ENCODE peak calls at places on chromosomes 2 and 18, in six cellular contexts. V, E, H, J, M and F are unnamed samples.

GRCh38 chr2:239156516-239157265 is 244.1 kb downstream of the HDAC4 start:
- DNase-seq in E (no peak), J (no peak), V (peak), H (no peak), M (no peak), F (peak)

GRCh38 chr2:120736955-120737801 is 1.5 kb downstream of the GLI2 start:
- DNase-seq in E (peak), H (no peak), J (no peak), V (peak), M (peak), F (no peak)

GRCh38 chr2:46650556-46651001 is 171.2 kb downstream of the TMEM247 start:
- DNase-seq in M (peak), E (peak), H (peak), V (peak), J (peak), F (no peak)

GRCh38 chr2:213152065-213152794 is 818 bp upstream of the IKZF2 start:
- DNase-seq in V (peak), M (peak), E (peak), H (peak), J (peak), F (peak)

GRCh38 chr2:237692601-237693079 is 65.3 kb downstream of the LRRFIP1 start:
- DNase-seq in M (no peak), V (peak), H (no peak), J (no peak), E (no peak), F (peak)

GRCh38 chr18:7329036-7329435 is 98.1 kb downstream of the LRRC30 start:
- DNase-seq in V (no peak), E (peak), H (no peak), M (no peak), J (no peak), F (no peak)

GRCh38 chr2:29700560-29700959 is 220.8 kb downstream of the ALK start:
- DNase-seq in H (no peak), V (no peak), E (no peak), M (peak), J (no peak), F (no peak)

GRCh38 chr2:222795671-222796357 is 65.0 kb upstream of the ACSL3 start:
- DNase-seq in J (no peak), H (no peak), E (no peak), M (no peak), V (no peak), F (no peak)

GRCh38 chr2:151878655-151879563 is 50.7 kb upstream of the ARL5A start:
- DNase-seq in J (no peak), V (no peak), M (no peak), E (peak), H (no peak), F (no peak)

GRCh38 chr2:202034249-202035088 is 814 bp downstream of the FZD7 start:
- DNase-seq in E (peak), H (peak), J (no peak), M (no peak), V (peak), F (peak)

GRCh38 chr2:155100261-155100660 is 401.8 kb downstream of the KCNJ3 start:
- DNase-seq in E (no peak), H (no peak), J (no peak), M (no peak), V (no peak), F (no peak)

GRCh38 chr18:34709631-34710429 is at the start of gene DTNA:
- DNase-seq in J (no peak), M (peak), E (peak), V (no peak), H (no peak), F (no peak)

GRCh38 chr18:76377359-76377756 is 117.7 kb downstream of the ZNF516 start:
- DNase-seq in E (no peak), V (peak), H (no peak), J (no peak), M (no peak), F (no peak)

GRCh38 chr2:240687045-240687740 is 4.5 kb upstream of the AQP12A start:
- DNase-seq in M (no peak), E (no peak), H (no peak), J (no peak), V (no peak), F (no peak)

GRCh38 chr2:220619525-220620267 is 952.4 kb downstream of the EPHA4 start:
- DNase-seq in H (no peak), V (no peak), M (peak), J (no peak), E (no peak), F (no peak)

GRCh38 chr18:36297419-36298112 is at the start of gene FHOD3:
- DNase-seq in J (no peak), E (peak), H (peak), M (peak), V (peak), F (peak)

GRCh38 chr18:76364282-76365259 is 130.5 kb downstream of the ZNF516 start:
- DNase-seq in V (no peak), M (no peak), J (no peak), E (no peak), H (no peak), F (no peak)

GRCh38 chr2:1744446-1745170 is at the start of gene PXDN:
- DNase-seq in H (no peak), E (peak), V (peak), M (peak), J (no peak), F (no peak)

GRCh38 chr2:217258170-217258569 is 398.3 kb upstream of the TNP1 start:
- DNase-seq in J (no peak), E (no peak), H (no peak), V (no peak), M (no peak), F (no peak)

GRCh38 chr2:239321596-239322413 is 79.0 kb downstream of the HDAC4 start:
- DNase-seq in E (no peak), M (no peak), H (peak), J (no peak), V (no peak), F (no peak)

GRCh38 chr18:12492907-12493306 is 85.2 kb downstream of the PRELID3A start:
- DNase-seq in J (no peak), H (no peak), M (no peak), V (no peak), E (no peak), F (no peak)

GRCh38 chr2:233072838-233073237 is 12.7 kb downstream of the INPP5D start:
- DNase-seq in H (no peak), E (no peak), J (no peak), V (no peak), M (no peak), F (no peak)

GRCh38 chr2:233075966-233076339 is 15.8 kb downstream of the INPP5D start:
- DNase-seq in M (no peak), J (no peak), E (no peak), V (no peak), H (no peak), F (no peak)

GRCh38 chr2:233074106-233074505 is 14.0 kb downstream of the INPP5D start:
- DNase-seq in M (no peak), J (no peak), H (no peak), E (no peak), V (no peak), F (no peak)

GRCh38 chr2:233076749-233077148 is 16.6 kb downstream of the INPP5D start:
- DNase-seq in V (no peak), H (no peak), J (no peak), E (no peak), M (no peak), F (no peak)

DNA sequence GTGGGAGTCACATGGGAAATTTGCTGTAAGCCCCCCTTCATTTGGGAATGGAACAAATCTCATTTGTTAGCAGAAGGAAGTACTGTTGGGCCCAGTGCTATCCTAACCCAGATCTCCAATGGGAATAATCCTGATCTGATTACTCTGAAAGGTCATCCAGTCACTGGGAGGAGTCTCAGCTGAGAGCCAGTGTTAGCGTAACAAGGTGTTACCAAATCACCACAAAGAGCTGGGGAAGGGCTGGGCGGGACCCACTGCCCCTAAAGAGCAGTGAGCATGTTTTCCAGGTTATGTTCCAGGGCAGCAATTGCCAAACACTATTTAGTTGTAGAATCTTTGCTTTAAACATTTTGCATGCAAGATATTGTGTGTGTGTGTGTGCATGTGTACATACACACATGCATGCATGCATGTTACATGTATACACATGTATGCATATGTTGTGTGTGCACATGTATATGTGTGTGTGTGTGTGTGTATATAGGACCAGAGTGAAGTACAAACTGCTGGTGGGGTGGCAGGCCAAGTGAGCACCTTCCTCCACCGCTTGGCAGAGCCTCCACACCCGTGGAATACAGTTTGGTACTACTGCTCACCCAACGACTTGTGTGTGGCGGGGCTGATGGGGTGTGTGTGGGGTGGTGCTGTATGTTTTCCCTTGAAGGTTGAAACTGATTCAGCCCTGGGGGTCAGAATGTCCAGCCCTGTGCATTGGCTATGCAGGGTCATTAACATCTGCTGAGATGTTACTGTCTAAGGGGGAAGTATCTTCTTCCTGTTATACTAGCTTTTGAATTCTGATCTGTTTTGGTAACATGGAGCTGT is 15.2 kb downstream of the INPP5D start:
- DNase-seq in H (no peak), V (no peak), E (no peak), M (no peak), J (no peak), F (no peak)
- H3K27ac ChIP-seq in H (no peak), V (peak), E (no peak), M (no peak), J (no peak), F (peak)

GRCh38 chr2:196606516-196606915 is 33.0 kb upstream of the CCDC150 start:
- DNase-seq in J (no peak), V (no peak), E (no peak), M (no peak), H (no peak), F (no peak)
- H3K27ac ChIP-seq in J (no peak), V (no peak), E (no peak), M (no peak), H (no peak), F (no peak)

GRCh38 chr2:27729198-27729597 is 42.3 kb upstream of the MRPL33 start:
- DNase-seq in V (no peak), M (no peak), H (no peak), J (no peak), E (no peak), F (no peak)

GRCh38 chr2:27729614-27730013 is 41.9 kb upstream of the MRPL33 start:
- DNase-seq in H (no peak), M (no peak), E (no peak), J (no peak), V (no peak), F (no peak)

GRCh38 chr2:27728081-27728858 is 43.2 kb upstream of the MRPL33 start:
- DNase-seq in J (no peak), E (no peak), V (no peak), M (no peak), H (no peak), F (no peak)

GRCh38 chr2:27730249-27730648 is 41.3 kb upstream of the MRPL33 start:
- DNase-seq in M (no peak), V (no peak), E (no peak), J (no peak), H (no peak), F (no peak)

DNA sequence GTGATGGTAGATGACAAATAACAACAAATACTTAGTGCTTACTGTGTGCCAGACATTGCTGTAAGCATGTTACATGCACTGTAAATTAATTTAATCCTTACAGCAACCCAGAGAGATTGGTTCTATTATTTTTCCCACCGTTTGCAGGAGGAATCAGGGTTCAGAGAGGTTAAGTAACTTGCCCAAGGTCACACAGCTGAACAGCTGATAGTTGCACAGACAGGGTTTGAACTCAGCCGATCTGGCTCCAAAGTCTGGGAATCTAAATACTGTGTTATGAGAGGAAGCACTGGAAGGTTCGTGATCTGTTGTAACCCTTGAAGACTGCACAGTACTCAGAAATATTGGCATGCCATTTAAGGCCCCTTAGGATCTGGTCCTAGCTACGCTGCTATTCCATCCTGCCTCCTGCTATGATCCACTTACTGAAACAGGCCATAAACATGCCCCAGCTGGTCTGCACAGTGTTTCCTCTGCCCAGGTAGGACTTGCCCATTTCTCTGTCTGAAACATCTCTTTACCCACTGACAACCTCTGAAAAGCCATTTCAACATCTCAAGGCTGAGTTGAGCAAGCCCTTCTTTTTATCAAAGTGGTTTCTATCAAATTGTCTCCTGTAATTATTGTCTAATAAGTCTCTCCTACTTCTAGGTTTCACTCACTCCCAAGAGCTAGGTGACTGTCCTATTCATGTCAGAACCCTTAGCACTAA is 40.4 kb upstream of the MRPL33 start:
- DNase-seq in E (no peak), J (no peak), V (no peak), H (no peak), M (no peak), F (no peak)
- H3K27ac ChIP-seq in E (no peak), J (no peak), V (no peak), H (no peak), M (no peak), F (peak)

DNA sequence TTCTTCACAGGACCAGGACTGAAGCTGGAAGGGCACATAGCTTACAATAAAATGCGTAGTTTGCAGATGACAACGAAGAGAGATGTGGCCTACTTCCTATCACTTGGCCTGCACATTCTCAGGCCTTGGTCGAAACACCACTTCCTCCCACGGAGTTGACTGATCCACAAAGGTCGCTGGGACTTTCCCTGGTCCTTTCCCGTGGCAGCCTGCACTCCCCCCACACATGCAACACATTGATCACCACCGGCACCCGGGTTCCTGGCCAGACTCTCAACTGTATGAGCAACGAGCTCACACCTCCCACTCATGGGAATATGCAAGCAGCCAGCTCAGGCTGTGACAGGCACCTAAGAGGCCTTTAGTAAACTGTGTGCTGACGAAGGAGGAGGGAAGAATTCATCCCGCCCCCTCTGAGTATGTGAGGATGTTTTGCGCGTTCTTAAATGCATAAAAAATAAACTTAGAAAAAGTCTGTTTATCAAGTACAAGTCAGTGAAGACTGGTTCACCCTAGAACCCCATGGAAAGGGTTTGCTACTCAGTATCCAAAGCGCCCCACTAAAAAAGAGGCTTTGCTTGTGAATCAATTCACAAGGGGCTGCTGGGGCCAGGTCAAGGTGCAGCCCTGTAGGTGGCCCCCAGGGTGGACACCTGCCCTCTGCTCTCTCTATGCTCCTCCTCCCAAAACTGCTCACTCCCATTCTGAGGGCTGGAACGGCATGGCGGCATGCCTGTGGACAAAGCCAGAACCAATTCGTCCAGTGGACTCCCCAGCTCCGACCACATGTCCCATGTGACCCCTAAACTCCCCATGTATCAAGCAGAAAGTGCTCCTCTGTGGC is 154.3 kb downstream of the EIPR1 start:
- DNase-seq in E (peak), V (no peak), M (peak), J (peak), H (no peak), F (no peak)
- H3K27ac ChIP-seq in E (no peak), V (no peak), M (no peak), J (peak), H (no peak), F (no peak)

GRCh38 chr18:54764786-54765185 is 63.5 kb upstream of the RAB27B start:
- DNase-seq in V (no peak), M (no peak), H (no peak), E (no peak), J (no peak), F (no peak)
- H3K27ac ChIP-seq in V (no peak), M (no peak), H (no peak), E (no peak), J (no peak), F (peak)

GRCh38 chr2:68734688-68735525 is at the start of gene ARHGAP25:
- DNase-seq in J (no peak), M (no peak), E (no peak), H (no peak), V (no peak), F (no peak)

GRCh38 chr2:68733365-68733764 is 1.2 kb upstream of the ARHGAP25 start:
- DNase-seq in J (no peak), E (no peak), M (no peak), V (no peak), H (no peak), F (no peak)

GRCh38 chr2:68736086-68736485 is 1.5 kb downstream of the ARHGAP25 start:
- DNase-seq in E (no peak), H (no peak), V (no peak), J (no peak), M (no peak), F (no peak)

GRCh38 chr2:68732533-68732932 is 2.1 kb upstream of the ARHGAP25 start:
- DNase-seq in J (no peak), M (no peak), V (no peak), H (no peak), E (no peak), F (no peak)

DNA sequence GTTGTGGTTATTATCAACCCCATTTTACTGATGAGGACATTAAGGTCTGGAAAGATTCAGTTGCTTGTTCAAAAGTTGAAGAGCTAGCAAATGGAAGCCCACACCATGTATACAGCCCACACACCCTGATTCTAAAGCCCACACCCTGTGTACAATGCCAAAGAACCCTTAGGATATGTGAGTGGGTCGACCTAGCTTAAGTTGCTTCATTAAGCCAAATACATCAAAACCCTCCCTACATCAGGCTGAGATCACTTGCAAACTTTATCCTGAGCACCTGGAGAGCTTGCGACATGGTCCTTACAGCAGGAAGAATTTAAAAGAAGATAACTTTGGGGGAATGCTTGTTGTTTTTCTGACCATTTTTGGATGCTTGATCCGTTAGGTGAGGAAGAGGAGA is 435 bp upstream of the ARHGAP25 start:
- DNase-seq in M (no peak), E (no peak), J (no peak), V (no peak), H (no peak), F (no peak)
- H3K27ac ChIP-seq in M (no peak), E (no peak), J (peak), V (peak), H (no peak), F (peak)

GRCh38 chr2:65299246-65299645 is 71.6 kb downstream of the ACTR2 start:
- DNase-seq in H (peak), E (no peak), J (no peak), V (no peak), M (peak), F (no peak)
- H3K27ac ChIP-seq in H (no peak), E (no peak), J (no peak), V (peak), M (no peak), F (peak)

GRCh38 chr18:9806905-9807304 is 78.9 kb upstream of the TXNDC2 start:
- DNase-seq in V (no peak), H (no peak), M (no peak), E (no peak), J (no peak), F (no peak)

GRCh38 chr18:9802175-9802747 is 83.5 kb upstream of the TXNDC2 start:
- DNase-seq in H (no peak), J (no peak), M (no peak), E (no peak), V (no peak), F (no peak)

GRCh38 chr18:9804517-9805104 is 81.2 kb upstream of the TXNDC2 start:
- DNase-seq in M (no peak), H (no peak), E (peak), J (no peak), V (no peak), F (peak)

GRCh38 chr18:9802774-9803697 is 82.7 kb upstream of the TXNDC2 start:
- DNase-seq in V (no peak), J (no peak), E (peak), H (peak), M (peak), F (no peak)

GRCh38 chr18:9803698-9804516 is 81.9 kb upstream of the TXNDC2 start:
- DNase-seq in J (no peak), M (no peak), E (peak), H (peak), V (peak), F (no peak)
- H3K27ac ChIP-seq in J (peak), M (peak), E (no peak), H (peak), V (peak), F (peak)

GRCh38 chr2:187749804-187750431 is 195.7 kb upstream of the TFPI start:
- DNase-seq in E (no peak), M (no peak), V (no peak), J (no peak), H (no peak), F (peak)
- H3K27ac ChIP-seq in E (no peak), M (no peak), V (no peak), J (no peak), H (no peak), F (no peak)

DNA sequence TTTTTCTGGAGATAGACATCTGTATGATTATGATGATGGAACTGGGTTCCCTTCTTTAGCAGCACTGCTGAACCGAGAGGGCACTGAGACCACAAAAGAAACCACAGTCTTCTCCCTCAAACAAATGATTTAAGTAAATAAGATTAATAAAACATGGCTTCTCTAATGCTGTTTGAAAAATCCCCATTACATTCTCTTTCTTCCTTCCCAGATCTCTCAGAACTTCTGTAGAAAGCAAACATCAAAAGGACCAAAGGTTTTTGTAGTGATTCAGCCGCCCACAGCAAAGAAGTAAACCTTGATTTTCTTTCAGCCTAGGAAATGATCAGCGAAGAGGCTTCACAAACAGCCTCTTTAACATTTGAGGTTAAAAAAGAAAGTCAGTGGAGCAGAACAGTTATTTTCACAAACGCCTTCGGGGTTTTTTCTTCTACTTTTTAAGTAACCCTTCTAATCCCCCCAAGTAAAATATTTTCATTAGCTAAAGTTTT is 89.4 kb downstream of the UPP2 start:
- DNase-seq in J (no peak), E (no peak), V (no peak), M (no peak), H (no peak), F (no peak)
- H3K27ac ChIP-seq in J (no peak), E (no peak), V (peak), M (no peak), H (no peak), F (peak)